ENCODE peak calls at places on chromosomes 13 and 19, in nine cellular contexts. V is Right ventricle myocardium superior; C is GDM1; F is activated T-helper 1 cell treated with Interleukin-2 at 50 U/mL for 16 hours; L is NCI-H526 treated with DMSO at 0.1 percent for 48 hours; E is neural progenitor cell; K is NCI-H2081; D is IMR-90; X is stimulated activated CD4-positive, alpha-beta T cell treated with anti-CD3 and anti-CD28 coated beads, Interleukin-4, amount 100 ng/mL, for 4 hours. I is an unnamed sample.

GRCh38 chr13:106690779-106691178 is 122.8 kb upstream of the ARGLU1 start:
- DNase-seq in E (no peak), V (no peak), X (no peak), F (no peak), K (no peak), L (no peak), C (no peak), D (no peak), I (no peak)

GRCh38 chr19:58166268-58166667 is 15.7 kb upstream of the ZNF329 start:
- DNase-seq in C (no peak), V (no peak), F (no peak), X (no peak), K (no peak), L (no peak), D (no peak), E (no peak), I (no peak)

GRCh38 chr19:57830071-57830602 is at the start of gene ZNF587B:
- DNase-seq in L (no peak), X (peak; percentile 11), K (peak; percentile 9), C (no peak), E (peak; percentile 95), F (no peak), D (peak; percentile 74), V (peak; percentile 86), I (peak; percentile 65)

GRCh38 chr19:38964738-38965137 is 10.8 kb downstream of the FBXO17 start:
- DNase-seq in L (no peak), X (no peak), F (no peak), C (no peak), K (no peak), E (no peak), D (no peak), V (no peak), I (no peak)

GRCh38 chr13:93259527-93260080 is 33.0 kb downstream of the GPC6 start:
- DNase-seq in C (no peak), V (no peak), F (no peak), E (no peak), L (no peak), X (no peak), K (no peak), D (peak; percentile 15), I (no peak)

GRCh38 chr13:32019612-32020233 is 11.9 kb upstream of the FRY start:
- DNase-seq in F (no peak), V (no peak), K (peak; percentile 56), E (peak; percentile 76), X (peak; percentile 15), D (peak; percentile 81), L (peak; percentile 42), C (peak; percentile 73), I (peak; percentile 42)

GRCh38 chr13:65710514-65710913 is 1519.6 kb downstream of the PCDH9 start:
- DNase-seq in K (peak; percentile 57), L (no peak), E (no peak), D (no peak), X (no peak), V (no peak), F (no peak), C (no peak), I (no peak)

GRCh38 chr19:28168557-28168956 is 1044.4 kb downstream of the UQCRFS1 start:
- DNase-seq in F (no peak), E (peak; percentile 63), D (no peak), V (no peak), X (no peak), K (no peak), C (no peak), L (no peak), I (no peak)

GRCh38 chr13:102402292-102402691 is 444 bp upstream of the FGF14 start:
- DNase-seq in V (peak; percentile 48), D (peak; percentile 39), L (no peak), F (no peak), C (no peak), E (peak; percentile 91), K (no peak), X (peak; percentile 56), I (no peak)

GRCh38 chr19:14404322-14404721 is 14.8 kb downstream of the DDX39A start:
- DNase-seq in V (no peak), F (no peak), L (no peak), X (no peak), C (no peak), D (no peak), K (peak; percentile 11), E (no peak), I (no peak)

GRCh38 chr13:31891472-31891871 is 140.1 kb upstream of the FRY start:
- DNase-seq in F (no peak), E (no peak), D (no peak), V (no peak), L (no peak), C (no peak), X (no peak), K (no peak), I (no peak)

GRCh38 chr19:46176116-46176860 is 28.2 kb downstream of the IGFL2 start:
- DNase-seq in V (no peak), X (no peak), F (no peak), L (no peak), D (no peak), C (no peak), E (no peak), K (no peak), I (no peak)